ENCODE peak calls at places on chromosomes 7 and 10, in eight cellular contexts. E, S, D, M, F, R, Z and Q are unnamed samples.

GRCh38 chr7:132708501-132708900 is 132.2 kb upstream of the PLXNA4 start:
- DNase-seq in E (no peak), S (no peak), D (no peak), M (no peak), F (no peak), R (no peak), Z (no peak), Q (no peak)

GRCh38 chr7:151408839-151409554 is 841 bp downstream of the WDR86 start:
- DNase-seq in E (no peak), S (peak), D (no peak), M (peak), F (no peak), R (no peak), Z (peak), Q (peak)

GRCh38 chr10:88793747-88794299 is 8.7 kb upstream of the LIPM start:
- DNase-seq in E (no peak), S (no peak), D (no peak), M (no peak), F (peak), R (peak), Z (no peak), Q (peak)

GRCh38 chr7:4205828-4206227 is 476.3 kb upstream of the FOXK1 start:
- DNase-seq in E (no peak), S (no peak), D (no peak), M (peak), F (no peak), R (no peak), Z (no peak), Q (no peak)

GRCh38 chr10:97185326-97186058 is at the start of gene SLIT1:
- DNase-seq in E (no peak), S (peak), D (no peak), M (peak), F (no peak), R (no peak), Z (peak), Q (no peak)

GRCh38 chr7:116525913-116526857 is 1.3 kb downstream of the CAV1 start:
- DNase-seq in E (peak), S (peak), D (peak), M (peak), F (peak), R (peak), Z (peak), Q (peak)

GRCh38 chr7:113247198-113247597 is 128.8 kb upstream of the SMIM30 start:
- DNase-seq in E (no peak), S (no peak), D (no peak), M (no peak), F (no peak), R (no peak), Z (no peak), Q (no peak)

GRCh38 chr10:73478636-73479035 is 17.2 kb downstream of the PPP3CB start:
- DNase-seq in E (no peak), S (no peak), D (no peak), M (no peak), F (no peak), R (no peak), Z (no peak), Q (no peak)

GRCh38 chr7:140506788-140507464 is 27.6 kb upstream of the MKRN1 start:
- DNase-seq in E (no peak), S (no peak), D (no peak), M (no peak), F (peak), R (peak), Z (peak), Q (peak)

GRCh38 chr10:71970331-71970730 is 6.1 kb downstream of the CHST3 start:
- DNase-seq in E (no peak), S (no peak), D (no peak), M (peak), F (no peak), R (no peak), Z (no peak), Q (no peak)

GRCh38 chr7:1611708-1612241 is 41.9 kb upstream of the PSMG3 start:
- DNase-seq in E (no peak), S (no peak), D (no peak), M (no peak), F (peak), R (peak), Z (no peak), Q (peak)

GRCh38 chr10:80183436-80183835 is 21.9 kb downstream of the ANXA11 start:
- DNase-seq in E (no peak), S (no peak), D (no peak), M (no peak), F (no peak), R (no peak), Z (no peak), Q (no peak)

GRCh38 chr10:117678106-117678505 is 135.6 kb downstream of the EMX2 start:
- DNase-seq in E (no peak), S (no peak), D (no peak), M (no peak), F (peak), R (no peak), Z (no peak), Q (no peak)

GRCh38 chr7:4191046-4191445 is 491.0 kb upstream of the FOXK1 start:
- DNase-seq in E (no peak), S (no peak), D (no peak), M (no peak), F (no peak), R (no peak), Z (no peak), Q (no peak)

GRCh38 chr10:23192396-23192740 is 256 bp downstream of the PTF1A start:
- DNase-seq in E (no peak), S (no peak), D (no peak), M (no peak), F (no peak), R (no peak), Z (no peak), Q (no peak)

GRCh38 chr7:116985575-116985974 is 32.3 kb downstream of the ST7 start:
- DNase-seq in E (no peak), S (no peak), D (no peak), M (no peak), F (no peak), R (no peak), Z (no peak), Q (no peak)

GRCh38 chr7:611281-611810 is 91.7 kb upstream of the PDGFA start:
- DNase-seq in E (no peak), S (no peak), D (no peak), M (peak), F (peak), R (no peak), Z (no peak), Q (no peak)

GRCh38 chr7:115477193-115477651 is 553.3 kb downstream of the TFEC start:
- DNase-seq in E (no peak), S (peak), D (no peak), M (no peak), F (peak), R (no peak), Z (no peak), Q (peak)